ENCODE peak calls at places on chromosomes 3 and 15, in four cellular contexts. P, K, B and O are unnamed samples.

GRCh38 chr3:13288732-13289718 is 131.1 kb downstream of the NUP210 start:
- DNase-seq in B (no peak), K (no peak), P (no peak), O (no peak)

GRCh38 chr3:12796171-12797123 is at the start of gene CAND2:
- DNase-seq in B (no peak), P (peak; percentile 37), K (peak; percentile 75), O (peak; percentile 58)

GRCh38 chr3:100160516-100160915 is 46.2 kb upstream of the FILIP1L start:
- DNase-seq in P (no peak), K (no peak), B (no peak), O (no peak)

GRCh38 chr15:80609512-80609946 is 85.6 kb upstream of the ABHD17C start:
- DNase-seq in B (no peak), K (no peak), P (no peak), O (no peak)

GRCh38 chr3:129441782-129442181 is 1.8 kb downstream of the IFT122 start:
- DNase-seq in P (no peak), K (no peak), B (no peak), O (no peak)

GRCh38 chr3:101065962-101066361 is 72.7 kb upstream of the ABI3BP start:
- DNase-seq in K (no peak), P (peak; percentile 85), B (no peak), O (no peak)

GRCh38 chr15:68311859-68312557 is 34.5 kb downstream of the FEM1B start:
- DNase-seq in P (no peak), K (no peak), B (no peak), O (no peak)

GRCh38 chr3:25674670-25675069 is 10.0 kb upstream of the TOP2B start:
- DNase-seq in B (no peak), P (no peak), K (no peak), O (no peak)

GRCh38 chr3:114389156-114389555 is 95.3 kb downstream of the TIGIT start:
- DNase-seq in K (no peak), P (no peak), B (no peak), O (peak; percentile 29)

DNA sequence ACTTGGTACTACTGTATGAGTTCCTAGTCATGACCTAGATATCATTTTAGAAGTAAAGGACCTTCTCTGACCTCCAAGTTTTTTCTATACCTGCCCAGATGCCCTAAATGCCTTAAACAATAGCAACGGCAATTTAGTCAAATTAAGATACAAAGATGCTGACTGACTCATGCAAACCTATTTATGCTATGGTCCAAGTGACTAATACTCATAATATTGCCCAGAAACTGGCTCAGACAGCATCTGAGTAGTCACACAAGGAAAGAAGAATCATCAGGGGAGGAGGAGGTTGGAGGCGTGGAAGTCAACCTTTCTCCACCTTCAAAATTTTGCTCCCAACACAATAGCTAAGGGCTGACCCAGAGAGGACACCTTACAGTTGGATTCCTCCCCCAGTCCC is 6.8 kb downstream of the FYCO1 start:
- DNase-seq in K (no peak), B (no peak), P (no peak), O (no peak)
- H3K4me1 ChIP-seq in K (no peaks in the 10 kb centered on the region), B (peaks cover 8% of the 10 kb centered on the region), P (peaks cover 43% of the 10 kb centered on the region), O (peaks cover 71% of the 10 kb centered on the region)

GRCh38 chr3:52520141-52520667 is 13.5 kb downstream of the NT5DC2 start:
- DNase-seq in B (no peak), K (no peak), P (no peak), O (no peak)
- H3K27ac ChIP-seq in B (no peak overlapping the region), K (no peak overlapping the region), P (no peak overlapping the region), O (no peak overlapping the region)

DNA sequence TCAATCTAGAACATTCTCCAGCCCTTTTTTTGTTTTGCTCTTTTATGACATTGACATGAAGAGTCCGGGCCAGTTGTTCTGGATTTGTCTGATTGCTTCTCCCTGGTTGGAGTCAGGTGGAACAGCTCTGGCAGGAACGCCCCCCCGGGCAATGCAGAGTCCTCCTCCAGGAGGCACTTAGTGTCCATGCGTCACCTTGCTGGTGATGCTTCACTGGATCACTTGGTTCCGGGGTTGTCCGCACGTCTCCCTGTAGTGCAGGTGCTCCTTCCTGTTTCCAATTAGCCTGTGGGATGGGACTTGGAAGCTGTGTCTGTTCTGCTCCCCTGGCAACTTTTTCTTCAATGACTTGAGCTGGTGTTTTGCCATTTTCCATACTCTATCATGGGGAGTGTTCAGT is 9.8 kb downstream of the CSK start:
- DNase-seq in P (no peak), K (no peak), B (no peak), O (no peak)
- H3K4me1 ChIP-seq in P (peaks cover 17% of the 10 kb centered on the region), K (peaks cover 20% of the 10 kb centered on the region), B (peaks cover 64% of the 10 kb centered on the region), O (peaks cover 99% of the 10 kb centered on the region)

DNA sequence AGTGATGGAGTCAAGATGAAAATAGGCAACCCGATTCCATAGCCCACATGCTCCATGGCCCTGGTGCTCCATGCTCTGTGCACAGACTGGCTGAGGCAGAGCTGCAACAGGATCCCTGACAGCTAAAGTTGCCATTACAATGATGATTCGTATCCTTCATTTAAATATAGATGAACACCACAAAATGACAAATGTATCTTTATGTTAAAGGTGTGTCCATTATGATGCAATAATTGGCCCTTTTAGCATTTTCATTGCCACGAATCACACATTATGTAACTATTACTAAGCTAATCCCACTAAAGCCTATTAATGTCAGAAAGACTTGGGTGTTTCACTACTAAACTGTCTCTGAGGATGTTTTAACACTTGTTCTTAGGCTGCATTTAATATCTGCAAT is 270.2 kb upstream of the THBS1 start:
- DNase-seq in K (no peak), B (no peak), P (no peak), O (no peak)
- H3K27ac ChIP-seq in K (no peak overlapping the region), B (no peak overlapping the region), P (no peak overlapping the region), O (no peak overlapping the region)

DNA sequence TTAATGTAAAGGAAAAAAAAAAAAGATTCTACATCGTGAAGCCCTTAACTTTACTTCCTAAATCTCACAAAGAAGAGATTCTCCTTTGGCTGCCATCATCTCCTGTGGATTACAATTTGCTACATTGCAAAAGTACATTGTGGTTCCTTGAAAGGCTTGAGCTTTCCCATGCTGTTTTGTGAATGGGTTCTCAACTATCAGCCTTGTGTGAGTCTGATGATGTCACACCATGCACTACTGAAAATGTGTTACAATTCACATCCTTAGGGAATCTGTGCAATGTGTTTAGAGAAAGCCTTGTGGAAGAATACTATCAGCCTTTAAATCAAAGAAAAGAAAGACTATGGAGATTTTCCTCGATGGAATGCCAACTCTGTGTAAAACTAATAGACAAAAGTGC is 510.0 kb upstream of the ALCAM start:
- DNase-seq in P (no peak), B (no peak), K (peak; percentile 35), O (no peak)
- H3K4me1 ChIP-seq in P (no peaks in the 10 kb centered on the region), B (no peaks in the 10 kb centered on the region), K (peaks cover 21% of the 10 kb centered on the region), O (no peaks in the 10 kb centered on the region)

GRCh38 chr3:37453393-37454391 is 279.3 kb upstream of the LRRFIP2 start:
- DNase-seq in B (no peak), K (peak; percentile 76), P (no peak), O (no peak)
- H3K27ac ChIP-seq in B (no peak overlapping the region), K (no peak overlapping the region), P (no peak overlapping the region), O (no peak overlapping the region)